ENCODE peak calls at places on chromosomes 3 and 15, in six cellular contexts. H, F, O, G, U and C are unnamed samples.

GRCh38 chr3:195802261-195802701 is 9.4 kb downstream of the MUC4 start:
- DNase-seq in H (no peak), F (no peak), O (peak), G (no peak), U (no peak), C (no peak)

GRCh38 chr3:120355486-120355885 is 6.3 kb upstream of the LRRC58 start:
- DNase-seq in H (no peak), F (no peak), O (no peak), G (no peak), U (no peak), C (no peak)

GRCh38 chr3:55720614-55721013 is 233.5 kb upstream of the WNT5A start:
- DNase-seq in H (no peak), F (no peak), O (no peak), G (no peak), U (peak), C (peak)

GRCh38 chr3:128432898-128433629 is 33.6 kb downstream of the DNAJB8 start:
- DNase-seq in H (peak), F (no peak), O (no peak), G (peak), U (no peak), C (no peak)

GRCh38 chr15:50051811-50052419 is 67.1 kb downstream of the ATP8B4 start:
- DNase-seq in H (no peak), F (peak), O (peak), G (peak), U (peak), C (peak)

GRCh38 chr3:99484871-99485270 is 153.5 kb upstream of the COL8A1 start:
- DNase-seq in H (no peak), F (no peak), O (no peak), G (no peak), U (peak), C (peak)

GRCh38 chr3:119301662-119302061 is 7.5 kb downstream of the ARHGAP31 start:
- DNase-seq in H (no peak), F (no peak), O (peak), G (no peak), U (no peak), C (no peak)

GRCh38 chr3:7388026-7388425 is 527.1 kb downstream of the GRM7 start:
- DNase-seq in H (no peak), F (no peak), O (no peak), G (no peak), U (no peak), C (no peak)

GRCh38 chr3:36678216-36679013 is 85.9 kb downstream of the DCLK3 start:
- DNase-seq in H (no peak), F (no peak), O (no peak), G (no peak), U (peak), C (no peak)

GRCh38 chr15:41647269-41647668 is 12.9 kb upstream of the MGA start:
- DNase-seq in H (no peak), F (no peak), O (no peak), G (no peak), U (no peak), C (no peak)

GRCh38 chr3:21170964-21171363 is 580.0 kb downstream of the ZNF385D start:
- DNase-seq in H (no peak), F (peak), O (no peak), G (peak), U (no peak), C (no peak)

GRCh38 chr3:1953519-1953918 is 145.1 kb upstream of the CNTN4 start:
- DNase-seq in H (no peak), F (no peak), O (no peak), G (no peak), U (no peak), C (no peak)

GRCh38 chr15:73857193-73857920 is 16.0 kb upstream of the TBC1D21 start:
- DNase-seq in H (no peak), F (no peak), O (no peak), G (no peak), U (no peak), C (no peak)

GRCh38 chr3:12582730-12583129 is 25.8 kb downstream of the MKRN2 start:
- DNase-seq in H (no peak), F (no peak), O (no peak), G (no peak), U (no peak), C (no peak)

GRCh38 chr3:94405258-94406035 is 342.6 kb downstream of the NSUN3 start:
- DNase-seq in H (no peak), F (no peak), O (no peak), G (no peak), U (no peak), C (no peak)

GRCh38 chr3:46662771-46663551 is 30.5 kb downstream of the ALS2CL start:
- DNase-seq in H (peak), F (no peak), O (no peak), G (no peak), U (peak), C (peak)

GRCh38 chr3:128623762-128624176 is 26.8 kb downstream of the RPN1 start:
- DNase-seq in H (peak), F (no peak), O (peak), G (no peak), U (no peak), C (peak)

GRCh38 chr15:82851981-82852511 is 42.6 kb downstream of the WHAMM start:
- DNase-seq in H (no peak), F (no peak), O (peak), G (peak), U (peak), C (no peak)

GRCh38 chr3:170448530-170449110 is 30.0 kb downstream of the CLDN11 start:
- DNase-seq in H (no peak), F (no peak), O (no peak), G (no peak), U (no peak), C (no peak)

GRCh38 chr15:70792171-70792573 is 28.8 kb upstream of the UACA start:
- DNase-seq in H (no peak), F (peak), O (no peak), G (no peak), U (no peak), C (peak)

GRCh38 chr3:135752851-135753250 is 212.7 kb upstream of the PPP2R3A start:
- DNase-seq in H (no peak), F (no peak), O (no peak), G (no peak), U (peak), C (no peak)

GRCh38 chr3:97823081-97823480 is 1.3 kb downstream of the CRYBG3 start:
- DNase-seq in H (no peak), F (no peak), O (no peak), G (no peak), U (no peak), C (no peak)

GRCh38 chr3:174957581-174958001 is 98.5 kb downstream of the NAALADL2 start:
- DNase-seq in H (no peak), F (no peak), O (no peak), G (no peak), U (no peak), C (no peak)

GRCh38 chr3:13281657-13282527 is 138.2 kb downstream of the NUP210 start:
- DNase-seq in H (peak), F (no peak), O (no peak), G (peak), U (no peak), C (no peak)

GRCh38 chr3:46797486-46797885 is 65.8 kb downstream of the MYL3 start:
- DNase-seq in H (no peak), F (no peak), O (no peak), G (no peak), U (no peak), C (no peak)

GRCh38 chr3:134373942-134374790 is at the start of gene AMOTL2:
- DNase-seq in H (peak), F (peak), O (peak), G (peak), U (peak), C (peak)

GRCh38 chr3:141412936-141413354 is 44.6 kb downstream of the ZBTB38 start:
- DNase-seq in H (peak), F (no peak), O (peak), G (no peak), U (peak), C (peak)

GRCh38 chr3:49339593-49339946 is 283 bp downstream of the USP4 start:
- DNase-seq in H (peak), F (no peak), O (peak), G (peak), U (no peak), C (no peak)

GRCh38 chr3:108090066-108090700 is 648 bp downstream of the CD47 start:
- DNase-seq in H (no peak), F (no peak), O (peak), G (peak), U (peak), C (peak)

GRCh38 chr15:98904466-98905048 is 103.0 kb downstream of the PGPEP1L start:
- DNase-seq in H (no peak), F (no peak), O (no peak), G (peak), U (peak), C (peak)

GRCh38 chr3:146065573-146066006 is 95.4 kb downstream of the PLOD2 start:
- DNase-seq in H (no peak), F (peak), O (no peak), G (no peak), U (peak), C (peak)
- TF ChIP-seq CTCF in H (peak), F (peak), O (peak), G (no peak), U (peak), C (peak)

GRCh38 chr3:187012609-187013051 is 82.3 kb downstream of the ST6GAL1 start:
- DNase-seq in H (no peak), F (no peak), O (peak), G (no peak), U (no peak), C (no peak)

GRCh38 chr3:187011915-187012314 is 81.6 kb downstream of the ST6GAL1 start:
- DNase-seq in H (no peak), F (no peak), O (peak), G (no peak), U (no peak), C (no peak)

GRCh38 chr3:187015903-187016638 is 85.7 kb downstream of the ST6GAL1 start:
- DNase-seq in H (no peak), F (no peak), O (no peak), G (no peak), U (peak), C (no peak)

GRCh38 chr3:187014417-187014864 is 84.1 kb downstream of the ST6GAL1 start:
- DNase-seq in H (no peak), F (no peak), O (peak), G (no peak), U (no peak), C (peak)

GRCh38 chr3:187013080-187013838 is 82.9 kb downstream of the ST6GAL1 start:
- DNase-seq in H (no peak), F (no peak), O (peak), G (no peak), U (no peak), C (peak)
- H3K4me3 ChIP-seq in H (no peak), F (no peak), O (no peak), G (no peak), U (no peak), C (no peak)

DNA sequence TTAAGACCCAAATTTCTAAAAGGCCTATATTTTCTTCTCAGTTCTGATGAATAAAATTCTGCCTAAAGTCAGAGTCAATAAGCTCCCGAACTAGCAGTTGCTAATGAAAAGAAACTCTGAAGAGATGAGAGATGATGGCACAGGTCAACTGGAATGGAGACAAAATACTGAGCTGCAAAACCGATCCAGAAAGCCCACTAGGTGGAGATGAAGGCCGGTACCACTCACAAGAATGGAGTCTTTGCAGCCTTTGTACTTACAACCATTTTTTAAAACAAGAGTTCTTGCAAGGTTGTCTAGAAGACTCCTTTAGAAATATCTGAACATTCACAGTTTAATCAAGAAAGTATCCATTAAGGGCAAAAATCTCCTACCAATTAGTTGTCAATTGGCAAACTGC is 119.9 kb upstream of the TJP1 start:
- DNase-seq in H (no peak), F (no peak), O (no peak), G (no peak), U (peak), C (peak)
- TF ChIP-seq CTCF in H (no peak), F (peak), O (peak), G (peak), U (peak), C (peak)

GRCh38 chr3:163644172-163644571 is 1434.1 kb downstream of the SI start:
- DNase-seq in H (no peak), F (no peak), O (no peak), G (no peak), U (no peak), C (no peak)
- H3K4me3 ChIP-seq in H (no peak), F (no peak), O (no peak), G (no peak), U (no peak), C (no peak)

DNA sequence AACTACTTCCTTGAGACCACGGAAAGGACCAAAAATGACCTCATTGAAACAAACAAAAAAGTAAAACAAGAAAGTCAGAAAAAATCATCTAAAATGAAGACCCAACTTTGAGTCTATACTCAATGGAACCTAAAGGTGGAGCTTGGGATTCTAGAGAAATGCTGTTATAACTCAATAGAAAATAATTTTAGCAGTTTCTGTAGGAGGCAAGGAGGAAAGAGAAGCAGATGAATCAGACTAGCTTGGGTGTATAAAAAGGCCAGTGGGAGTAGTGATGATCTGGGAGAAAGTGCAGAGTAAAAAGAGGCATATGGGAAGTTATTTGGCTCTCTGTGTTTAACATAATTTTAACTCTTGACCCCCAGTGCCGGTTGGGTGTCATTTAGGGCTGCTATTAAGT is 94.4 kb downstream of the TMCO5A start:
- DNase-seq in H (no peak), F (no peak), O (no peak), G (no peak), U (no peak), C (peak)
- TF ChIP-seq CTCF in H (no peak), F (no peak), O (no peak), G (no peak), U (no peak), C (peak)

GRCh38 chr3:106001923-106002322 is 133.1 kb upstream of the CBLB start:
- DNase-seq in H (no peak), F (no peak), O (no peak), G (no peak), U (no peak), C (no peak)
- H3K4me3 ChIP-seq in H (no peak), F (no peak), O (no peak), G (no peak), U (no peak), C (no peak)